ENCODE peak calls at places on chromosomes 1 and 21, in five cellular contexts. Q is mammary epithelial cell; E is H9; G is CD8-positive, alpha-beta T cell; S is AG04450. A is an unnamed sample.

GRCh38 chr1:179105393-179105792 is 23.5 kb downstream of the TOR3A start:
- DNase-seq in Q (peak; percentile 42), E (peak; percentile 81), G (no peak), S (no peak), A (no peak)

GRCh38 chr1:184329255-184329953 is 57.4 kb upstream of the C1orf21 start:
- DNase-seq in Q (no peak), E (no peak), G (no peak), S (no peak), A (no peak)

GRCh38 chr1:77977989-77978292 is 931 bp downstream of the FUBP1 start:
- DNase-seq in Q (no peak), E (no peak), G (no peak), S (no peak), A (no peak)

GRCh38 chr1:168054117-168054516 is 82.6 kb downstream of the GPR161 start:
- DNase-seq in Q (no peak), E (no peak), G (no peak), S (no peak), A (no peak)

GRCh38 chr1:70828177-70828576 is 219.4 kb downstream of the PTGER3 start:
- DNase-seq in Q (no peak), E (no peak), G (no peak), S (no peak), A (no peak)

GRCh38 chr1:220426989-220427388 is 100.9 kb upstream of the MARK1 start:
- DNase-seq in Q (peak; percentile 91), E (no peak), G (no peak), S (no peak), A (peak; percentile 33)

GRCh38 chr1:62295921-62296451 is 23.2 kb downstream of the KANK4 start:
- DNase-seq in Q (peak; percentile 62), E (no peak), G (no peak), S (no peak), A (no peak)

GRCh38 chr1:227038401-227038800 is 98.3 kb downstream of the COQ8A start:
- DNase-seq in Q (no peak), E (no peak), G (no peak), S (no peak), A (no peak)

GRCh38 chr1:18928406-18928805 is 26.1 kb upstream of the ALDH4A1 start:
- DNase-seq in Q (no peak), E (no peak), G (no peak), S (no peak), A (no peak)

GRCh38 chr1:85339089-85339488 is 62.7 kb upstream of the BCL10 start:
- DNase-seq in Q (peak; percentile 59), E (no peak), G (no peak), S (no peak), A (no peak)

GRCh38 chr1:109516872-109517271 is 7.3 kb upstream of the AMIGO1 start:
- DNase-seq in Q (peak; percentile 36), E (no peak), G (no peak), S (no peak), A (no peak)

GRCh38 chr1:219265026-219265515 is 91.4 kb downstream of the LYPLAL1 start:
- DNase-seq in Q (no peak), E (no peak), G (no peak), S (no peak), A (peak; percentile 29)

GRCh38 chr1:233790662-233791371 is 113.7 kb upstream of the SLC35F3 start:
- DNase-seq in Q (peak; percentile 57), E (peak; percentile 40), G (peak; percentile 5), S (peak; percentile 3), A (peak; percentile 27)

GRCh38 chr1:93585059-93585966 is 96.3 kb downstream of the BCAR3 start:
- DNase-seq in Q (peak; percentile 82), E (no peak), G (no peak), S (no peak), A (peak; percentile 60)

GRCh38 chr1:222970040-222970439 is 155.2 kb downstream of the DISP1 start:
- DNase-seq in Q (no peak), E (no peak), G (no peak), S (no peak), A (no peak)

GRCh38 chr1:54488831-54489626 is 59.0 kb upstream of the ACOT11 start:
- DNase-seq in Q (peak; percentile 60), E (peak; percentile 91), G (peak; percentile 63), S (peak; percentile 10), A (no peak)

GRCh38 chr1:201503397-201504176 is 3.3 kb downstream of the CSRP1 start:
- DNase-seq in Q (peak; percentile 92), E (peak; percentile 67), G (no peak), S (peak; percentile 98), A (peak; percentile 67)

GRCh38 chr1:162661336-162661735 is 29.1 kb downstream of the DDR2 start:
- DNase-seq in Q (no peak), E (no peak), G (no peak), S (no peak), A (no peak)

GRCh38 chr1:155127672-155128468 is at the start of gene EFNA1:
- DNase-seq in Q (peak; percentile 73), E (peak; percentile 56), G (no peak), S (no peak), A (no peak)

GRCh38 chr1:168752171-168752570 is 23.2 kb upstream of the DPT start:
- DNase-seq in Q (peak; percentile 14), E (no peak), G (no peak), S (no peak), A (peak; percentile 29)

GRCh38 chr1:7885513-7886298 is 32.8 kb upstream of the UTS2 start:
- DNase-seq in Q (peak; percentile 56), E (peak; percentile 100), G (no peak), S (no peak), A (peak; percentile 5)

GRCh38 chr1:53316742-53317650 is 10.9 kb downstream of the LRP8 start:
- DNase-seq in Q (no peak), E (no peak), G (no peak), S (no peak), A (no peak)

GRCh38 chr1:89758127-89758526 is 62.7 kb upstream of the LRRC8D start:
- DNase-seq in Q (no peak), E (no peak), G (no peak), S (no peak), A (no peak)

GRCh38 chr1:110605901-110606783 is at the start of gene KCNA2:
- DNase-seq in Q (no peak), E (peak; percentile 71), G (no peak), S (no peak), A (no peak)

GRCh38 chr1:53477626-53478025 is 18.4 kb downstream of the DMRTB1 start:
- DNase-seq in Q (no peak), E (peak; percentile 20), G (no peak), S (no peak), A (no peak)

GRCh38 chr1:174021611-174022079 is 512 bp downstream of the RC3H1 start:
- DNase-seq in Q (peak; percentile 56), E (peak; percentile 61), G (peak; percentile 10), S (no peak), A (no peak)

GRCh38 chr1:58290685-58291372 is 255.7 kb downstream of the OMA1 start:
- DNase-seq in Q (peak; percentile 9), E (peak; percentile 69), G (no peak), S (no peak), A (no peak)

DNA sequence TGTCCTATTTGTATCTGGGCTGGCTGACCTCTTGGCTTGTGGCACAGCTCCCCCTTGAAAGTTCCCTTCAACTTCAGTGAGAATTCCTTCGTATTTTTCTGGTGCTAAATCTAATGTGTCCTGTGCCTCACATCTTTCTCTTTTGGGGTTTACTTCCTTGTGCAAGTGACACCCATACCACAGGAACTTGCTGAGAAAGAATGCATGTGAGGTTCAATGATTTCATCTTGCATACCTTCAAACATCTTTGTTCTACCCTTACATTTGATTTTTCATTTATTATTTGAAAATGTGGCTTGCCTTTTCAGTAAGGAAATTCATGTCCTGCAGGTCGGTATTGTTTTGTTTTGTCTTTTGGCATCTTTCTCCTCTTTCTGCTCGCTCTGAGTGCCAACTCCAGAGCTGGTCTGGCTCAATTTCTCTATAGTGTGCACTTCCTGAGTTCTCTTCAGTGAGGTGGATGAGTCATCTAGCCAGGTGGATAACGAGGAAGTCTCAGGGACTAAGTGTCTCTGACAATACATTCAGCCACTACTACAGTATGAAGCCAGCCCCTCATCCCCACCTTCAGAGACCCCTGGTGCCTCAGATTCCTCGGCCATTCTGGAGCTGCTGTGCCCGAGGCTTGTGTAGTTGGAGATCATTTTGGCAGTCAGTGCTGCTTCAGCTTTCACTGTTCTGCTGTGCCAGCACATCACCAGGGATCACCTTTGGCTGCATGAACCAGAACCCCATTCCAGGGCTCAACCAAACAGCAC is 59.4 kb downstream of the RIPK4 start:
- DNase-seq in Q (peak; percentile 74), E (no peak), G (no peak), S (no peak), A (no peak)
- H3K27ac ChIP-seq in Q (peak overlapping the region; percentile 14), E (no peak overlapping the region), G (no peak overlapping the region), S (no peak overlapping the region), A (peak overlapping the region; percentile 63)

GRCh38 chr1:165661691-165662090 is 30.7 kb downstream of the MGST3 start:
- DNase-seq in Q (no peak), E (no peak), G (no peak), S (no peak), A (no peak)
- H3K27ac ChIP-seq in Q (no peak overlapping the region), E (no peak overlapping the region), G (no peak overlapping the region), S (no peak overlapping the region), A (no peak overlapping the region)

GRCh38 chr1:207849016-207849415 is 61.9 kb downstream of the CD34 start:
- DNase-seq in Q (peak; percentile 11), E (no peak), G (no peak), S (no peak), A (no peak)
- H3K27ac ChIP-seq in Q (peak overlapping the region; percentile 90), E (no peak overlapping the region), G (no peak overlapping the region), S (no peak overlapping the region), A (peak overlapping the region; percentile 99)

GRCh38 chr1:234869182-234870019 is 259.2 kb downstream of the TOMM20 start:
- DNase-seq in Q (no peak), E (no peak), G (no peak), S (no peak), A (no peak)

GRCh38 chr1:234870582-234870981 is 258.1 kb downstream of the TOMM20 start:
- DNase-seq in Q (no peak), E (no peak), G (no peak), S (no peak), A (no peak)

GRCh38 chr1:234868296-234869147 is 258.5 kb upstream of the IRF2BP2 start:
- DNase-seq in Q (no peak), E (no peak), G (no peak), S (no peak), A (no peak)

GRCh38 chr1:234871039-234871709 is 257.5 kb downstream of the TOMM20 start:
- DNase-seq in Q (no peak), E (no peak), G (no peak), S (no peak), A (no peak)

GRCh38 chr1:234870020-234870378 is 258.6 kb downstream of the TOMM20 start:
- DNase-seq in Q (no peak), E (no peak), G (no peak), S (no peak), A (no peak)
- H3K27ac ChIP-seq in Q (no peak overlapping the region), E (no peak overlapping the region), G (no peak overlapping the region), S (no peak overlapping the region), A (no peak overlapping the region)

GRCh38 chr1:116377564-116378529 is 4.8 kb downstream of the ATP1A1 start:
- DNase-seq in Q (peak; percentile 92), E (no peak), G (peak; percentile 6), S (peak; percentile 75), A (peak; percentile 77)
- H3K27ac ChIP-seq in Q (peak overlapping the region; percentile 95), E (no peak overlapping the region), G (peak overlapping the region; percentile 92), S (peak overlapping the region; percentile 93), A (peak overlapping the region; percentile 91)

A was measured in epithelial cell of prostate.